ENCODE peak calls at places on chromosomes 7 and 10, in four cellular contexts. P is CD4-positive, alpha-beta T cell; V is SW480; U is psoas muscle. N is an unnamed sample.

GRCh38 chr7:151286148-151286547 is 37.7 kb upstream of the SMARCD3 start:
- DNase-seq in V (no peak), P (no peak), U (no peak), N (no peak)

GRCh38 chr7:130150587-130150986 is 54.6 kb downstream of the TMEM209 start:
- DNase-seq in P (no peak), V (no peak), U (no peak), N (no peak)

GRCh38 chr10:10598297-10598696 is 419.4 kb upstream of the CELF2 start:
- DNase-seq in V (peak), U (no peak), P (no peak), N (no peak)

GRCh38 chr10:129959544-129960492 is 4.3 kb downstream of the EBF3 start:
- DNase-seq in P (no peak), U (peak), V (no peak), N (no peak)

GRCh38 chr10:24383681-24384106 is 174.8 kb downstream of the KIAA1217 start:
- DNase-seq in V (peak), U (peak), P (no peak), N (peak)

GRCh38 chr10:65273063-65273462 is 1652.8 kb upstream of the LRRTM3 start:
- DNase-seq in P (no peak), U (no peak), V (no peak), N (no peak)

GRCh38 chr7:2738110-2738509 is 50.1 kb downstream of the AMZ1 start:
- DNase-seq in P (no peak), U (peak), V (no peak), N (peak)

GRCh38 chr7:48083114-48083830 is 5.8 kb upstream of the UPP1 start:
- DNase-seq in P (no peak), U (no peak), V (no peak), N (no peak)

GRCh38 chr7:141460781-141461715 is 90.2 kb upstream of the AGK start:
- DNase-seq in V (peak), U (no peak), P (no peak), N (no peak)

GRCh38 chr10:89980166-89980565 is 278.8 kb downstream of the KIF20B start:
- DNase-seq in U (no peak), P (no peak), V (no peak), N (no peak)